ENCODE peak calls at places on chromosomes 4 and X, in nine cellular contexts. One of them, this sample, is unnamed.

GRCh38 chr4:74543247-74543670 is 98.3 kb downstream of the AREG start:
- DNase-seq in AG09309: no peak
- DNase-seq in tibial nerve: no peak
- DNase-seq in HL-60: peak
- DNase-seq in ascending aorta: no peak
- DNase-seq in foreskin fibroblast: no peak
- DNase-seq in transverse colon: no peak
- DNase-seq in mucosa of descending colon: peak
- DNase-seq in choroid plexus epithelial cell: no peak
- DNase-seq in this sample: no peak

GRCh38 chr4:128844931-128845330 is 35.4 kb downstream of the JADE1 start:
- DNase-seq in AG09309: no peak
- DNase-seq in tibial nerve: peak
- DNase-seq in HL-60: no peak
- DNase-seq in ascending aorta: no peak
- DNase-seq in foreskin fibroblast: no peak
- DNase-seq in transverse colon: no peak
- DNase-seq in mucosa of descending colon: no peak
- DNase-seq in choroid plexus epithelial cell: peak
- DNase-seq in this sample: no peak

GRCh38 chr4:152614337-152614736 is 65.5 kb downstream of the TMEM154 start:
- DNase-seq in AG09309: no peak
- DNase-seq in tibial nerve: no peak
- DNase-seq in HL-60: no peak
- DNase-seq in ascending aorta: no peak
- DNase-seq in foreskin fibroblast: no peak
- DNase-seq in transverse colon: no peak
- DNase-seq in mucosa of descending colon: no peak
- DNase-seq in choroid plexus epithelial cell: no peak
- DNase-seq in this sample: no peak

GRCh38 chr4:184747034-184747830 is 13.3 kb upstream of the CENPU start:
- DNase-seq in AG09309: no peak
- DNase-seq in tibial nerve: no peak
- DNase-seq in HL-60: peak
- DNase-seq in ascending aorta: no peak
- DNase-seq in foreskin fibroblast: no peak
- DNase-seq in transverse colon: peak
- DNase-seq in mucosa of descending colon: peak
- DNase-seq in choroid plexus epithelial cell: no peak
- DNase-seq in this sample: no peak

GRCh38 chr4:152359208-152360044 is 176.5 kb downstream of the FBXW7 start:
- DNase-seq in AG09309: no peak
- DNase-seq in tibial nerve: no peak
- DNase-seq in HL-60: no peak
- DNase-seq in ascending aorta: no peak
- DNase-seq in foreskin fibroblast: no peak
- DNase-seq in transverse colon: no peak
- DNase-seq in mucosa of descending colon: no peak
- DNase-seq in choroid plexus epithelial cell: no peak
- DNase-seq in this sample: no peak

GRCh38 chr4:116599859-116600258 is 485.5 kb downstream of the TRAM1L1 start:
- DNase-seq in AG09309: no peak
- DNase-seq in tibial nerve: no peak
- DNase-seq in HL-60: no peak
- DNase-seq in ascending aorta: no peak
- DNase-seq in foreskin fibroblast: no peak
- DNase-seq in transverse colon: no peak
- DNase-seq in mucosa of descending colon: no peak
- DNase-seq in choroid plexus epithelial cell: no peak
- DNase-seq in this sample: no peak

GRCh38 chr4:19947349-19947748 is 304.4 kb upstream of the SLIT2 start:
- DNase-seq in AG09309: peak
- DNase-seq in tibial nerve: no peak
- DNase-seq in HL-60: no peak
- DNase-seq in ascending aorta: no peak
- DNase-seq in foreskin fibroblast: peak
- DNase-seq in transverse colon: no peak
- DNase-seq in mucosa of descending colon: no peak
- DNase-seq in choroid plexus epithelial cell: peak
- DNase-seq in this sample: no peak

GRCh38 chr4:41207330-41207831 is 7.0 kb downstream of the APBB2 start:
- DNase-seq in AG09309: no peak
- DNase-seq in tibial nerve: no peak
- DNase-seq in HL-60: no peak
- DNase-seq in ascending aorta: no peak
- DNase-seq in foreskin fibroblast: no peak
- DNase-seq in transverse colon: no peak
- DNase-seq in mucosa of descending colon: no peak
- DNase-seq in choroid plexus epithelial cell: peak
- DNase-seq in this sample: no peak

GRCh38 chrX:117990438-117990837 is 126.2 kb downstream of the KLHL13 start:
- DNase-seq in AG09309: no peak
- DNase-seq in tibial nerve: no peak
- DNase-seq in HL-60: no peak
- DNase-seq in ascending aorta: no peak
- DNase-seq in foreskin fibroblast: no peak
- DNase-seq in transverse colon: no peak
- DNase-seq in mucosa of descending colon: no peak
- DNase-seq in choroid plexus epithelial cell: no peak
- DNase-seq in this sample: no peak

GRCh38 chrX:67734111-67734753 is 190.4 kb downstream of the AR start:
- DNase-seq in AG09309: no peak
- DNase-seq in tibial nerve: no peak
- DNase-seq in HL-60: peak
- DNase-seq in ascending aorta: no peak
- DNase-seq in foreskin fibroblast: no peak
- DNase-seq in transverse colon: no peak
- DNase-seq in mucosa of descending colon: no peak
- DNase-seq in choroid plexus epithelial cell: no peak
- DNase-seq in this sample: no peak

GRCh38 chr4:37389967-37390580 is 145.5 kb downstream of the NWD2 start:
- DNase-seq in AG09309: peak
- DNase-seq in tibial nerve: no peak
- DNase-seq in HL-60: peak
- DNase-seq in ascending aorta: no peak
- DNase-seq in foreskin fibroblast: no peak
- DNase-seq in transverse colon: peak
- DNase-seq in mucosa of descending colon: peak
- DNase-seq in choroid plexus epithelial cell: peak
- DNase-seq in this sample: no peak

GRCh38 chrX:101108293-101108692 is 10.3 kb downstream of the CENPI start:
- DNase-seq in AG09309: peak
- DNase-seq in tibial nerve: no peak
- DNase-seq in HL-60: no peak
- DNase-seq in ascending aorta: no peak
- DNase-seq in foreskin fibroblast: peak
- DNase-seq in transverse colon: no peak
- DNase-seq in mucosa of descending colon: no peak
- DNase-seq in choroid plexus epithelial cell: peak
- DNase-seq in this sample: no peak

GRCh38 chr4:176333076-176333475 is 13.3 kb downstream of the SPCS3 start:
- DNase-seq in AG09309: no peak
- DNase-seq in tibial nerve: no peak
- DNase-seq in HL-60: no peak
- DNase-seq in ascending aorta: no peak
- DNase-seq in foreskin fibroblast: no peak
- DNase-seq in transverse colon: no peak
- DNase-seq in mucosa of descending colon: no peak
- DNase-seq in choroid plexus epithelial cell: peak
- DNase-seq in this sample: no peak

GRCh38 chr4:5399790-5400421 is 308.5 kb downstream of the EVC2 start:
- DNase-seq in AG09309: no peak
- DNase-seq in tibial nerve: no peak
- DNase-seq in HL-60: peak
- DNase-seq in ascending aorta: no peak
- DNase-seq in foreskin fibroblast: no peak
- DNase-seq in transverse colon: no peak
- DNase-seq in mucosa of descending colon: peak
- DNase-seq in choroid plexus epithelial cell: peak
- DNase-seq in this sample: no peak

GRCh38 chr4:1385373-1386340 is 20.6 kb downstream of the NKX1-1 start:
- DNase-seq in AG09309: no peak
- DNase-seq in tibial nerve: no peak
- DNase-seq in HL-60: no peak
- DNase-seq in ascending aorta: no peak
- DNase-seq in foreskin fibroblast: no peak
- DNase-seq in transverse colon: no peak
- DNase-seq in mucosa of descending colon: no peak
- DNase-seq in choroid plexus epithelial cell: no peak
- DNase-seq in this sample: no peak
- H3K4me3 ChIP-seq in AG09309: no peak
- H3K4me3 ChIP-seq in tibial nerve: no peak
- H3K4me3 ChIP-seq in HL-60: no peak
- H3K4me3 ChIP-seq in ascending aorta: no peak
- H3K4me3 ChIP-seq in foreskin fibroblast: no peak
- H3K4me3 ChIP-seq in transverse colon: no peak
- H3K4me3 ChIP-seq in mucosa of descending colon: no peak
- H3K4me3 ChIP-seq in choroid plexus epithelial cell: no peak
- H3K4me3 ChIP-seq in this sample: no peak

GRCh38 chr4:159023741-159024140 is 79.1 kb upstream of the RAPGEF2 start:
- DNase-seq in AG09309: no peak
- DNase-seq in tibial nerve: no peak
- DNase-seq in HL-60: no peak
- DNase-seq in ascending aorta: no peak
- DNase-seq in foreskin fibroblast: no peak
- DNase-seq in transverse colon: no peak
- DNase-seq in mucosa of descending colon: no peak
- DNase-seq in choroid plexus epithelial cell: no peak
- DNase-seq in this sample: no peak

GRCh38 chr4:159019356-159019755 is 83.5 kb upstream of the RAPGEF2 start:
- DNase-seq in AG09309: no peak
- DNase-seq in tibial nerve: no peak
- DNase-seq in HL-60: no peak
- DNase-seq in ascending aorta: no peak
- DNase-seq in foreskin fibroblast: no peak
- DNase-seq in transverse colon: no peak
- DNase-seq in mucosa of descending colon: no peak
- DNase-seq in choroid plexus epithelial cell: no peak
- DNase-seq in this sample: no peak

GRCh38 chr4:159024828-159025227 is 78.1 kb upstream of the RAPGEF2 start:
- DNase-seq in AG09309: no peak
- DNase-seq in tibial nerve: no peak
- DNase-seq in HL-60: no peak
- DNase-seq in ascending aorta: no peak
- DNase-seq in foreskin fibroblast: no peak
- DNase-seq in transverse colon: no peak
- DNase-seq in mucosa of descending colon: no peak
- DNase-seq in choroid plexus epithelial cell: no peak
- DNase-seq in this sample: no peak

GRCh38 chr4:159024266-159024665 is 78.6 kb upstream of the RAPGEF2 start:
- DNase-seq in AG09309: no peak
- DNase-seq in tibial nerve: no peak
- DNase-seq in HL-60: no peak
- DNase-seq in ascending aorta: no peak
- DNase-seq in foreskin fibroblast: no peak
- DNase-seq in transverse colon: no peak
- DNase-seq in mucosa of descending colon: no peak
- DNase-seq in choroid plexus epithelial cell: peak
- DNase-seq in this sample: no peak

GRCh38 chr4:159021597-159022385 is 81.1 kb upstream of the RAPGEF2 start:
- DNase-seq in AG09309: no peak
- DNase-seq in tibial nerve: no peak
- DNase-seq in HL-60: no peak
- DNase-seq in ascending aorta: no peak
- DNase-seq in foreskin fibroblast: no peak
- DNase-seq in transverse colon: no peak
- DNase-seq in mucosa of descending colon: no peak
- DNase-seq in choroid plexus epithelial cell: no peak
- DNase-seq in this sample: no peak
- TF ChIP-seq CTCF in AG09309: no peak
- TF ChIP-seq CTCF in tibial nerve: no peak
- TF ChIP-seq CTCF in HL-60: no peak
- TF ChIP-seq CTCF in ascending aorta: no peak
- TF ChIP-seq CTCF in foreskin fibroblast: no peak
- TF ChIP-seq CTCF in transverse colon: no peak
- TF ChIP-seq CTCF in mucosa of descending colon: no peak
- TF ChIP-seq CTCF in choroid plexus epithelial cell: no peak
- TF ChIP-seq CTCF in this sample: no peak

DNA sequence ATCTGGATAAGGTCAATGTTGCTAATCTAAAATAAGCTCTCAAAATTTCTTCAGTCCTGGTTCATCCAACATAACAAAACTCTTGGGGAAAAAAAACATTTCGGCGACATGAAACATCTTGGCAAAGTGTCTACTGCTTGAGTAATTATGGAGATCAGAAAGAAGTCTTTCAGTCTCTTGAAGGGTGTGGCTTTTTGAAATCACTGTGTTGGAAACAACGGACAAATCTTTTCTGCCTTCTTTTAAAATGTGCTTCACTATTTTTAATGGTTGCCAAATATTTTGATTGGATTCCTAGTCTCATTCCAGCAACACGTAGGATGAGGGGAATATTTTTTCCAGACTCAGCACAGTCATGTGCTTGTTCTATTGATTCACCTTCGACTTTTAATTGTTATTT is 138.6 kb downstream of the KLHL8 start:
- DNase-seq in AG09309: no peak
- DNase-seq in tibial nerve: no peak
- DNase-seq in HL-60: no peak
- DNase-seq in ascending aorta: no peak
- DNase-seq in foreskin fibroblast: no peak
- DNase-seq in transverse colon: no peak
- DNase-seq in mucosa of descending colon: no peak
- DNase-seq in choroid plexus epithelial cell: no peak
- DNase-seq in this sample: no peak
- H3K4me3 ChIP-seq in AG09309: no peak
- H3K4me3 ChIP-seq in tibial nerve: no peak
- H3K4me3 ChIP-seq in HL-60: no peak
- H3K4me3 ChIP-seq in ascending aorta: no peak
- H3K4me3 ChIP-seq in foreskin fibroblast: no peak
- H3K4me3 ChIP-seq in transverse colon: no peak
- H3K4me3 ChIP-seq in mucosa of descending colon: no peak
- H3K4me3 ChIP-seq in choroid plexus epithelial cell: no peak
- H3K4me3 ChIP-seq in this sample: no peak

GRCh38 chr4:98661356-98662054 is 3.1 kb upstream of the TSPAN5 start:
- DNase-seq in AG09309: no peak
- DNase-seq in tibial nerve: no peak
- DNase-seq in HL-60: no peak
- DNase-seq in ascending aorta: no peak
- DNase-seq in foreskin fibroblast: no peak
- DNase-seq in transverse colon: no peak
- DNase-seq in mucosa of descending colon: no peak
- DNase-seq in choroid plexus epithelial cell: no peak
- DNase-seq in this sample: no peak

GRCh38 chr4:98662055-98662453 is 3.6 kb upstream of the TSPAN5 start:
- DNase-seq in AG09309: no peak
- DNase-seq in tibial nerve: no peak
- DNase-seq in HL-60: no peak
- DNase-seq in ascending aorta: no peak
- DNase-seq in foreskin fibroblast: no peak
- DNase-seq in transverse colon: no peak
- DNase-seq in mucosa of descending colon: no peak
- DNase-seq in choroid plexus epithelial cell: no peak
- DNase-seq in this sample: no peak

GRCh38 chr4:98662619-98663225 is 4.3 kb upstream of the TSPAN5 start:
- DNase-seq in AG09309: no peak
- DNase-seq in tibial nerve: no peak
- DNase-seq in HL-60: no peak
- DNase-seq in ascending aorta: no peak
- DNase-seq in foreskin fibroblast: no peak
- DNase-seq in transverse colon: no peak
- DNase-seq in mucosa of descending colon: no peak
- DNase-seq in choroid plexus epithelial cell: no peak
- DNase-seq in this sample: no peak

GRCh38 chr4:98663226-98664006 is 5.0 kb upstream of the TSPAN5 start:
- DNase-seq in AG09309: no peak
- DNase-seq in tibial nerve: peak
- DNase-seq in HL-60: peak
- DNase-seq in ascending aorta: no peak
- DNase-seq in foreskin fibroblast: no peak
- DNase-seq in transverse colon: peak
- DNase-seq in mucosa of descending colon: no peak
- DNase-seq in choroid plexus epithelial cell: no peak
- DNase-seq in this sample: no peak

GRCh38 chr4:98664959-98665358 is 6.5 kb upstream of the TSPAN5 start:
- DNase-seq in AG09309: no peak
- DNase-seq in tibial nerve: no peak
- DNase-seq in HL-60: no peak
- DNase-seq in ascending aorta: no peak
- DNase-seq in foreskin fibroblast: no peak
- DNase-seq in transverse colon: no peak
- DNase-seq in mucosa of descending colon: no peak
- DNase-seq in choroid plexus epithelial cell: no peak
- DNase-seq in this sample: no peak
- TF ChIP-seq CTCF in AG09309: no peak
- TF ChIP-seq CTCF in tibial nerve: no peak
- TF ChIP-seq CTCF in HL-60: no peak
- TF ChIP-seq CTCF in ascending aorta: no peak
- TF ChIP-seq CTCF in foreskin fibroblast: no peak
- TF ChIP-seq CTCF in transverse colon: no peak
- TF ChIP-seq CTCF in mucosa of descending colon: no peak
- TF ChIP-seq CTCF in choroid plexus epithelial cell: no peak
- TF ChIP-seq CTCF in this sample: no peak

This sample was measured in coronary artery.